ENCODE peak calls at places on chromosomes 12 and 14, in nine cellular contexts. Y, D, R, M, N, U, F, C and B are unnamed samples.

GRCh38 chr12:124364543-124364942 is 69.7 kb downstream of the RFLNA start:
- DNase-seq in Y (no peak), D (no peak), R (no peak), M (no peak), N (no peak), U (no peak), F (no peak), C (no peak), B (no peak)

GRCh38 chr12:10540776-10541205 is 35.1 kb downstream of the EIF2S3B start:
- DNase-seq in Y (no peak), D (no peak), R (peak), M (no peak), N (no peak), U (no peak), F (no peak), C (peak), B (no peak)

GRCh38 chr12:46667547-46667946 is 158.2 kb downstream of the SLC38A4 start:
- DNase-seq in Y (no peak), D (no peak), R (no peak), M (peak), N (no peak), U (no peak), F (no peak), C (peak), B (no peak)

GRCh38 chr12:107296681-107297086 is 203.3 kb upstream of the CRY1 start:
- DNase-seq in Y (no peak), D (no peak), R (no peak), M (peak), N (no peak), U (no peak), F (no peak), C (peak), B (no peak)

GRCh38 chr12:14390885-14391530 is 25.5 kb downstream of the ATF7IP start:
- DNase-seq in Y (no peak), D (no peak), R (no peak), M (no peak), N (no peak), U (no peak), F (no peak), C (no peak), B (no peak)

GRCh38 chr12:58030566-58031279 is 89.4 kb downstream of the ATP23 start:
- DNase-seq in Y (no peak), D (no peak), R (peak), M (peak), N (no peak), U (no peak), F (no peak), C (peak), B (no peak)

GRCh38 chr14:95250936-95251335 is 68.8 kb downstream of the CLMN start:
- DNase-seq in Y (no peak), D (no peak), R (no peak), M (no peak), N (no peak), U (no peak), F (no peak), C (no peak), B (no peak)

GRCh38 chr12:57105011-57105753 is 6.0 kb downstream of the STAT6 start:
- DNase-seq in Y (no peak), D (no peak), R (no peak), M (no peak), N (no peak), U (no peak), F (no peak), C (no peak), B (no peak)

GRCh38 chr12:94228488-94228907 is 80.1 kb downstream of the PLXNC1 start:
- DNase-seq in Y (no peak), D (no peak), R (no peak), M (no peak), N (no peak), U (no peak), F (no peak), C (no peak), B (no peak)

DNA sequence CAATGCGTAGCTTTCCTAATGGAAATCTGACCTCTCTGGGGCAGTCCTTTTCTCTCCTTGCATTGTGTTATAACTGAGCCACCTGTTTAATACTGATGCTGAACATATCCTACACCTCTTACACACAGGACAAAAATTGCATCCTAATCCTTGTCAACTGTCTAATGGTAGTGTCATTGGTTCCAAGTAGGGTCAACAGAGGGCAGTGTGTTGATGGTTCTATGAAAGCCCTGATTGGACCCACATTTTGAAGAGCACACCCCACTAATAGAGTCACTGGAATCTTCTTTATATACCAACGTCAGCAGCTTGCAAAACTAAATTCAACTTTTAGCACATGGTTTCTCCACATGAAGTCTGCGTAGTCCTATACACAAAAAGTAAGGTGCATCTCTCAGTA is 148.2 kb downstream of the SLC25A21 start:
- DNase-seq in Y (no peak), D (no peak), R (no peak), M (no peak), N (no peak), U (no peak), F (no peak), C (peak), B (no peak)
- TF ChIP-seq CTCF in Y (no peak), D (peak), R (peak), M (no peak), N (no peak), U (peak), F (no peak), C (no peak), B (no peak)

GRCh38 chr14:50342211-50343080 is 30.3 kb downstream of the DMAC2L start:
- DNase-seq in Y (no peak), D (peak), R (peak), M (peak), N (peak), U (peak), F (peak), C (peak), B (no peak)
- TF ChIP-seq CTCF in Y (no peak), D (peak), R (peak), M (peak), N (peak), U (peak), F (peak), C (peak), B (no peak)

DNA sequence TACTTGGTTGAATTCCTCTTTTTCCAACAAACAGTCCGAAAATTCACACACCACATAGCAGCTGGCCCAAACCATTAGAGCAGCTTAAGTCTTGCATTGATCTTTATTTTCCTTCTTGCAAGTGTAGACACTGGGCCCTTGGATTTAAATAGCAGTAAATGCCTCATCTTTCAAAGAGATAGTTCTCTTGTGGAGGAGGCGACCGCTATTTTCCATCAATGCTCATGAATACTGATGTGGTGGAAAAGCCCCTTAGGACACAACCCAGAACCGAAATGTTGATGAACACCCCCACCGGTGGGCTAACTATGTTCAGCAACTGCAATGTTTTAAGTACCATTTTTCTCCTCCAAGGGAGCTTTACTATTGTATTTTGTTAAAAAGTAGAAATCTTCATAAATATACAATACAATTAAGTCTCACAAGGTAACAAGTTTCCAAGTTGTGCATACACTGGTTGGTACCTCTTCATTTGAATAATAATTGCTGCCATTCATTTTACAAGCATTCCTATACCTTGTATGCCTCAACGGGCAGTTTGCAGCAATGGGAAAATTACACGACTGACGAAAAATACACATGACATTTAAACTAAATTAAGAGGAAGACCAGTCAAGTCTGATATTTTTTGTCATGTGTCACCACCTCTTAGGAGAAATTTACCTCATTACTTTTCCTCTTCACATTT is 18.0 kb downstream of the NIN start:
- DNase-seq in Y (no peak), D (no peak), R (no peak), M (no peak), N (no peak), U (no peak), F (no peak), C (no peak), B (no peak)
- TF ChIP-seq CTCF in Y (no peak), D (no peak), R (no peak), M (no peak), N (no peak), U (no peak), F (no peak), C (no peak), B (no peak)

DNA sequence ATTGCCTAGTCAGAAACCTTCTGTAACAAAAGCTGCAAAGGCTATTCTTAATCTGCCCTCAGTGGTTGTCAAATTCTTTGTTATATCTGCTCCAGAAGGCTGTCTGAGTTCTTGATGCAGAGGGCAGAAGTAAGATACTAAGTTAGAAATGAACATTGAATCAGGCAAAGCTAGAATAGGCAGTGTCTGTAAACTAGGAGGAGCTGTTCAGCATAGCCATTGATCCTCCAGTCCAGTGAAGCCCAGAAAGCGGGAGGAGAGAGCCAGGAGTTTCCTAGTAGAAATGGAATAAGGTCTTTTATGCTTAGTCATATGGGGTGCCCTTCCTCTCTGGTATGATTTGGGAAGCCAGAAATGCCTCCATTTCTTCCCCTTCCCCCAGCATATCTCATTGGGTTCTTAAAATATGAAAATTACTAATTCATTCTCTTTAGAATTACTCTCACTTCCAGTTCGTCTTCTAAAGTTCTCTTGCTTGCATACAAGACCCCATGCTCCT is 76.2 kb downstream of the APAF1 start:
- DNase-seq in Y (no peak), D (no peak), R (no peak), M (no peak), N (no peak), U (no peak), F (no peak), C (no peak), B (no peak)
- TF ChIP-seq CTCF in Y (no peak), D (no peak), R (no peak), M (no peak), N (no peak), U (peak), F (no peak), C (no peak), B (no peak)

DNA sequence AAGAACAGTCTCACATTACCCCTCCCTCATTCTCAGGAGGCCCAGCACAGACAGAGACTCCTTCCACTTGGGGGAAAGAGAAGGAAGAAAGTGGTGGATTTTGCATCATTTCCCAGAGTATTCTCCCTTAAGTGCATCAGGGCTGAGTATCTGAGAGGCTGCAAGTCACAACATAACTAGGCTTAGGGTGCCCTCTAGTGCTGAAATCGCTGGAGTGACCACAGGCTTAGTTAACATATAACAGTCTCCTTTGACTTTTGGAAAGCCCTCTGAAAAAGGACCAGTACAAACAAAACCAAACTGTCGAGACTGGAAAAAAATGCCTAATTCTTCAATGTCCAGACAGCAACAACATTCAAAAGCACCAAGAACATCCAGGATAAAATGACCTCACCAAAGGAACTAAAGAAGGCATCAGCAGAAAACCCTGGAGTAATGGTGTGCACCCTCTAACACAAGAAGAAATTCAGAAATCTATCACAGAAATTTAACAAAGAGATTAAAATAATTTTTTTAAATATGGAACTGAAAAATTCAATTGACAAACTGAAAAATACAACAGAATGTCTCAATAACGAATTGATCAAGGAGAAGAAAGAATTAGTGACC is 412.3 kb downstream of the RPS29 start:
- DNase-seq in Y (no peak), D (peak), R (peak), M (peak), N (peak), U (no peak), F (no peak), C (peak), B (peak)
- TF ChIP-seq CTCF in Y (peak), D (peak), R (peak), M (peak), N (peak), U (peak), F (no peak), C (peak), B (peak)